ENCODE peak calls at places on chromosomes 11 and 22, in four cellular contexts. One of them, this sample, is unnamed. For H3K9me3, the result is how much of the 10 kb centered on the place peaks cover.

GRCh38 chr11:125371451-125371935 is 124.6 kb downstream of the FEZ1 start:
- DNase-seq in tibial nerve: no peak
- DNase-seq in CD4-positive, alpha-beta memory T cell: no peak
- DNase-seq in ascending aorta: no peak
- DNase-seq in this sample: no peak

GRCh38 chr11:104968856-104969776 is 742 bp upstream of the CASP4 start:
- DNase-seq in tibial nerve: peak
- DNase-seq in CD4-positive, alpha-beta memory T cell: no peak
- DNase-seq in ascending aorta: peak
- DNase-seq in this sample: no peak

GRCh38 chr11:15157181-15157580 is 42.5 kb downstream of the INSC start:
- DNase-seq in tibial nerve: no peak
- DNase-seq in CD4-positive, alpha-beta memory T cell: no peak
- DNase-seq in ascending aorta: no peak
- DNase-seq in this sample: no peak

GRCh38 chr11:34395916-34396555 is 38.2 kb upstream of the ABTB2 start:
- DNase-seq in tibial nerve: no peak
- DNase-seq in CD4-positive, alpha-beta memory T cell: no peak
- DNase-seq in ascending aorta: no peak
- DNase-seq in this sample: no peak

GRCh38 chr22:33492210-33492651 is 428.0 kb downstream of the LARGE1 start:
- DNase-seq in tibial nerve: no peak
- DNase-seq in CD4-positive, alpha-beta memory T cell: no peak
- DNase-seq in ascending aorta: no peak
- DNase-seq in this sample: no peak

GRCh38 chr22:42562282-42562681 is 8.5 kb downstream of the SERHL2 start:
- DNase-seq in tibial nerve: no peak
- DNase-seq in CD4-positive, alpha-beta memory T cell: no peak
- DNase-seq in ascending aorta: no peak
- DNase-seq in this sample: no peak

GRCh38 chr11:120342226-120342625 is 6.0 kb downstream of the ARHGEF12 start:
- DNase-seq in tibial nerve: no peak
- DNase-seq in CD4-positive, alpha-beta memory T cell: no peak
- DNase-seq in ascending aorta: no peak
- DNase-seq in this sample: no peak

GRCh38 chr11:111736191-111736590 is 30.0 kb downstream of the PPP2R1B start:
- DNase-seq in tibial nerve: no peak
- DNase-seq in CD4-positive, alpha-beta memory T cell: no peak
- DNase-seq in ascending aorta: no peak
- DNase-seq in this sample: no peak

GRCh38 chr11:1368216-1368615 is 21.5 kb upstream of the BRSK2 start:
- DNase-seq in tibial nerve: no peak
- DNase-seq in CD4-positive, alpha-beta memory T cell: no peak
- DNase-seq in ascending aorta: no peak
- DNase-seq in this sample: no peak
- H3K9me3 ChIP-seq in tibial nerve: under half
- H3K9me3 ChIP-seq in CD4-positive, alpha-beta memory T cell: under half
- H3K9me3 ChIP-seq in ascending aorta: under half
- H3K9me3 ChIP-seq in this sample: under half

GRCh38 chr11:90823446-90823845 is 600.6 kb upstream of the CHORDC1 start:
- DNase-seq in tibial nerve: no peak
- DNase-seq in CD4-positive, alpha-beta memory T cell: no peak
- DNase-seq in ascending aorta: no peak
- DNase-seq in this sample: no peak
- H3K9me3 ChIP-seq in tibial nerve: under half
- H3K9me3 ChIP-seq in CD4-positive, alpha-beta memory T cell: under half
- H3K9me3 ChIP-seq in ascending aorta: under half
- H3K9me3 ChIP-seq in this sample: under half

GRCh38 chr22:47446821-47447810 is 684.7 kb downstream of the TBC1D22A start:
- DNase-seq in tibial nerve: no peak
- DNase-seq in CD4-positive, alpha-beta memory T cell: no peak
- DNase-seq in ascending aorta: no peak
- DNase-seq in this sample: no peak

GRCh38 chr22:47446331-47446730 is 683.9 kb downstream of the TBC1D22A start:
- DNase-seq in tibial nerve: no peak
- DNase-seq in CD4-positive, alpha-beta memory T cell: no peak
- DNase-seq in ascending aorta: no peak
- DNase-seq in this sample: no peak

GRCh38 chr22:47445212-47445611 is 682.8 kb downstream of the TBC1D22A start:
- DNase-seq in tibial nerve: no peak
- DNase-seq in CD4-positive, alpha-beta memory T cell: no peak
- DNase-seq in ascending aorta: no peak
- DNase-seq in this sample: no peak

GRCh38 chr22:47444746-47445065 is 682.3 kb downstream of the TBC1D22A start:
- DNase-seq in tibial nerve: no peak
- DNase-seq in CD4-positive, alpha-beta memory T cell: no peak
- DNase-seq in ascending aorta: no peak
- DNase-seq in this sample: no peak

GRCh38 chr22:47445716-47446290 is 683.4 kb downstream of the TBC1D22A start:
- DNase-seq in tibial nerve: no peak
- DNase-seq in CD4-positive, alpha-beta memory T cell: no peak
- DNase-seq in ascending aorta: no peak
- DNase-seq in this sample: no peak
- H3K9me3 ChIP-seq in tibial nerve: under half
- H3K9me3 ChIP-seq in CD4-positive, alpha-beta memory T cell: under half
- H3K9me3 ChIP-seq in ascending aorta: under half
- H3K9me3 ChIP-seq in this sample: under half

GRCh38 chr11:42234381-42235035 is 775.1 kb upstream of the LRRC4C start:
- DNase-seq in tibial nerve: no peak
- DNase-seq in CD4-positive, alpha-beta memory T cell: no peak
- DNase-seq in ascending aorta: no peak
- DNase-seq in this sample: no peak
- H3K9me3 ChIP-seq in tibial nerve: under half
- H3K9me3 ChIP-seq in CD4-positive, alpha-beta memory T cell: under half
- H3K9me3 ChIP-seq in ascending aorta: under half
- H3K9me3 ChIP-seq in this sample: under half

GRCh38 chr11:58451585-58451984 is 9.5 kb upstream of the OR5B12 start:
- DNase-seq in tibial nerve: no peak
- DNase-seq in CD4-positive, alpha-beta memory T cell: no peak
- DNase-seq in ascending aorta: no peak
- DNase-seq in this sample: no peak

GRCh38 chr11:58442136-58442535 is at the start of gene OR5B12:
- DNase-seq in tibial nerve: no peak
- DNase-seq in CD4-positive, alpha-beta memory T cell: no peak
- DNase-seq in ascending aorta: no peak
- DNase-seq in this sample: no peak

GRCh38 chr11:58444285-58444684 is 2.2 kb upstream of the OR5B12 start:
- DNase-seq in tibial nerve: no peak
- DNase-seq in CD4-positive, alpha-beta memory T cell: no peak
- DNase-seq in ascending aorta: no peak
- DNase-seq in this sample: no peak

GRCh38 chr11:58446294-58446693 is 4.3 kb upstream of the OR5B12 start:
- DNase-seq in tibial nerve: no peak
- DNase-seq in CD4-positive, alpha-beta memory T cell: no peak
- DNase-seq in ascending aorta: no peak
- DNase-seq in this sample: no peak
- H3K9me3 ChIP-seq in tibial nerve: under half
- H3K9me3 ChIP-seq in CD4-positive, alpha-beta memory T cell: under half
- H3K9me3 ChIP-seq in ascending aorta: under half
- H3K9me3 ChIP-seq in this sample: under half

DNA sequence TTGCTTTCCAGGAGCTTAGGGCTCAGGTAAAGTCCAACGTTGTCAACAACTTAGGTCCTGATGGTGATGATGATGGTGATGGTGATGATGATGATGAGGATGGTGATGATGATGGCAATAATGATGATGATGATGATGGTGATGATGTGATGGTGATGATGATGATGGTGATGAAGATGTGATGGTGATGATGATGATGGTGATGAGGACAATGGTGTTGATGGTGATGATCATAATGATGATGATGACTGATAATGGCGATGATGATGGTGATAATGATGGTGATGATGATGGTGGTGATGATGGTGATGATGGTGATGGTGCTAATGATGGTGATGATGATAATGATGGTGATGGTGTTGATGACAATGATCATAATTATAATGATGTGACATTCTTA is 750.2 kb downstream of the TBC1D22A start:
- DNase-seq in tibial nerve: no peak
- DNase-seq in CD4-positive, alpha-beta memory T cell: no peak
- DNase-seq in ascending aorta: no peak
- DNase-seq in this sample: no peak
- H3K9me3 ChIP-seq in tibial nerve: under half
- H3K9me3 ChIP-seq in CD4-positive, alpha-beta memory T cell: under half
- H3K9me3 ChIP-seq in ascending aorta: under half
- H3K9me3 ChIP-seq in this sample: under half

DNA sequence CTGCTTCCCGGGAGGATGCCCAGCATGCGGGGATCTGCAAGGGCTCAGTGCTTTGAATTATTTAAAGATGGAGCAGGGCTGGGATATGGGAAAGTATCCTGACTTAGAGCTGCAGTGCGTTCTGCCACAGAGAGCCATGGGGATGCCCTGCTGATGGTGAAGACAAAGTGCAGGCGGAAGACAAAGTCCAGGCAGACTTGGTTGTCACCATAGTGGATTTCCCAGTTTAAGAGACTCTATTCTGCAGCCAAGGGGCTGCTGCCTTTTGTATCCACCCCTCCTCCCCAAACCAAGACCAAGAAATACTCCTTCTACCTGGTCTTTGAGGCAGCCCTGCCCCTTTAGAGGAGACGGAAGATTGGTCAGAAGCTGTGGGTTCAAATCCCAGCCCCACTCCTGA is 1035.1 kb downstream of the TBC1D22A start:
- DNase-seq in tibial nerve: no peak
- DNase-seq in CD4-positive, alpha-beta memory T cell: no peak
- DNase-seq in ascending aorta: no peak
- DNase-seq in this sample: no peak
- H3K9me3 ChIP-seq in tibial nerve: under half
- H3K9me3 ChIP-seq in CD4-positive, alpha-beta memory T cell: under half
- H3K9me3 ChIP-seq in ascending aorta: under half
- H3K9me3 ChIP-seq in this sample: under half

GRCh38 chr11:70547386-70547785 is 149.1 kb downstream of the CTTN start:
- DNase-seq in tibial nerve: no peak
- DNase-seq in CD4-positive, alpha-beta memory T cell: no peak
- DNase-seq in ascending aorta: no peak
- DNase-seq in this sample: no peak

GRCh38 chr11:70544067-70544773 is 145.9 kb downstream of the CTTN start:
- DNase-seq in tibial nerve: no peak
- DNase-seq in CD4-positive, alpha-beta memory T cell: no peak
- DNase-seq in ascending aorta: no peak
- DNase-seq in this sample: no peak

GRCh38 chr11:70544774-70545625 is 146.7 kb downstream of the CTTN start:
- DNase-seq in tibial nerve: no peak
- DNase-seq in CD4-positive, alpha-beta memory T cell: no peak
- DNase-seq in ascending aorta: no peak
- DNase-seq in this sample: no peak

GRCh38 chr11:70546179-70546940 is 148.0 kb downstream of the CTTN start:
- DNase-seq in tibial nerve: no peak
- DNase-seq in CD4-positive, alpha-beta memory T cell: no peak
- DNase-seq in ascending aorta: no peak
- DNase-seq in this sample: no peak

GRCh38 chr11:70545626-70545945 is 147.3 kb downstream of the CTTN start:
- DNase-seq in tibial nerve: no peak
- DNase-seq in CD4-positive, alpha-beta memory T cell: no peak
- DNase-seq in ascending aorta: no peak
- DNase-seq in this sample: no peak
- H3K9me3 ChIP-seq in tibial nerve: under half
- H3K9me3 ChIP-seq in CD4-positive, alpha-beta memory T cell: under half
- H3K9me3 ChIP-seq in ascending aorta: under half
- H3K9me3 ChIP-seq in this sample: under half

DNA sequence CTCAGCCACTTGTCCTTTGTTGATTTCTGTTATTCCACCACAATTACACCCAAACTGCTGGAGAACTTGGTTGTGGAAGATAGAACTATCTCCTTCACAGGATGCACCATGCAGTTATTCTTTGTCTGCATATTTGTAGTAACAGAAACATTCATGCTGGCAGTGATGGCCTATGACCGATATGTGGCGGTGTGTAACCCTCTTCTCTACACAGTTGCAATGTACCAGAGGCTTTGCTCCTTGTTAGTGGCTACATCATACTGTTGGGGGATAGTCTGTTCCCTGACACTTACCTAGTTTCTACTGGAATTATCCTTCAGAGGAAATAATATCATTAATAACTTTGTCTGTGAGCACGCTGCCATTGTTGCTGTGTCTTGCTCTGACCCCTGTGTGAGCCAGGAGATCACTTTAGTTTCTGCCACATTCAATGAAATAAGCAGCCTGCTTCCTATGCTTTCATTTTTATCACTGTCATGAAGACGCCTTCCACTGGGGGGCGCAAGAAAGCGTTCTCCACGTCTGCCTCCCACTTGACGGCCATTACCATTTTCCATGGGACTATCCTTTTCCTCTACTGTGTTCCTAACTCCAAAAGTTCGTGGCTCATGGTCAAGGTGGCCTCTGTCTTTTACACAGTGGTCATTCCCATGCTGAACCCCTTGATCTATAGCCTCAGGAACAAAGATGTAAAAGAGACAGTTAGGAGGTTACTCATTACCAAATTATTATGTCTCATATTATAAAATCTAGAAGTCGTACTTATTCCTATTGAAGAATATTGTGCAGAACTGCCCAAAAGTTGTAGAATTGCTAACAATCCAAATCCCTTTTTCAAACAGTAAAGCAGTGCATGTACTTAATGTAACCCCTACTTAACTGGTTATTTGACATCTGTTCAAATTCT is 53.2 kb downstream of the OR4C6 start:
- DNase-seq in tibial nerve: no peak
- DNase-seq in CD4-positive, alpha-beta memory T cell: no peak
- DNase-seq in ascending aorta: no peak
- DNase-seq in this sample: no peak
- H3K9me3 ChIP-seq in tibial nerve: under half
- H3K9me3 ChIP-seq in CD4-positive, alpha-beta memory T cell: under half
- H3K9me3 ChIP-seq in ascending aorta: under half
- H3K9me3 ChIP-seq in this sample: under half